ENCODE peak calls at places on chromosome 4, in ten cellular contexts. I is uterus, J is body of pancreas, T is sigmoid colon, N is ovary, M is tibial nerve, V is endothelial cell of umbilical vein, Z is adrenal gland, F is A549, B is breast epithelium. S is an unnamed sample. For H3K9me3, the result is how much of the 10 kb centered on the place peaks cover.

GRCh38 chr4:87007345-87008181 is 72.8 kb downstream of the AFF1 start:
- DNase-seq in I (peak), J (peak), T (peak), N (peak), M (peak), V (peak), Z (peak), F (no peak), B (peak), S (peak)

GRCh38 chr4:109072595-109072994 is 229.9 kb downstream of the COL25A1 start:
- DNase-seq in I (no peak), J (no peak), T (no peak), N (no peak), M (no peak), V (no peak), Z (no peak), F (no peak), B (no peak), S (no peak)

GRCh38 chr4:40702800-40703151 is 47.0 kb upstream of the NSUN7 start:
- DNase-seq in I (no peak), J (no peak), T (no peak), N (no peak), M (no peak), V (no peak), Z (no peak), F (no peak), B (no peak), S (no peak)

GRCh38 chr4:4502694-4503311 is 39.0 kb downstream of the STX18 start:
- DNase-seq in I (no peak), J (peak), T (no peak), N (no peak), M (no peak), V (peak), Z (no peak), F (no peak), B (no peak), S (no peak)

GRCh38 chr4:182973421-182974340 is 56.5 kb upstream of the DCTD start:
- DNase-seq in I (no peak), J (no peak), T (no peak), N (no peak), M (no peak), V (peak), Z (no peak), F (no peak), B (no peak), S (no peak)

GRCh38 chr4:1842993-1843448 is 12.9 kb downstream of the LETM1 start:
- DNase-seq in I (no peak), J (no peak), T (no peak), N (no peak), M (no peak), V (peak), Z (peak), F (no peak), B (no peak), S (no peak)

GRCh38 chr4:141350122-141350904 is 129.6 kb downstream of the ZNF330 start:
- DNase-seq in I (peak), J (peak), T (peak), N (no peak), M (no peak), V (peak), Z (no peak), F (peak), B (no peak), S (no peak)

GRCh38 chr4:149997881-149998421 is 80.3 kb upstream of the DCLK2 start:
- DNase-seq in I (no peak), J (peak), T (no peak), N (no peak), M (no peak), V (peak), Z (no peak), F (peak), B (peak), S (no peak)

GRCh38 chr4:244471-244870 is 60.8 kb downstream of the ZNF732 start:
- DNase-seq in I (peak), J (peak), T (peak), N (no peak), M (no peak), V (peak), Z (peak), F (no peak), B (no peak), S (peak)

GRCh38 chr4:87055340-87055739 is 120.5 kb downstream of the AFF1 start:
- DNase-seq in I (no peak), J (no peak), T (no peak), N (no peak), M (no peak), V (no peak), Z (no peak), F (no peak), B (no peak), S (no peak)

GRCh38 chr4:141501931-141502330 is 134.5 kb upstream of the IL15 start:
- DNase-seq in I (no peak), J (no peak), T (no peak), N (no peak), M (no peak), V (peak), Z (no peak), F (no peak), B (no peak), S (no peak)

GRCh38 chr4:186653973-186654372 is 69.7 kb downstream of the FAT1 start:
- DNase-seq in I (no peak), J (no peak), T (no peak), N (no peak), M (no peak), V (no peak), Z (no peak), F (no peak), B (no peak), S (no peak)

GRCh38 chr4:119598521-119598920 is 30.1 kb downstream of the PDE5A start:
- DNase-seq in I (no peak), J (no peak), T (no peak), N (no peak), M (no peak), V (no peak), Z (no peak), F (no peak), B (no peak), S (no peak)

GRCh38 chr4:89572224-89572858 is 264.6 kb downstream of the SNCA start:
- DNase-seq in I (no peak), J (no peak), T (no peak), N (no peak), M (no peak), V (peak), Z (no peak), F (no peak), B (no peak), S (no peak)

GRCh38 chr4:1812720-1813119 is 19.6 kb downstream of the FGFR3 start:
- DNase-seq in I (no peak), J (peak), T (no peak), N (no peak), M (no peak), V (no peak), Z (no peak), F (no peak), B (no peak), S (no peak)

GRCh38 chr4:92232566-92232965 is 71.2 kb upstream of the GRID2 start:
- DNase-seq in I (no peak), J (no peak), T (no peak), N (no peak), M (no peak), V (no peak), Z (no peak), F (no peak), B (no peak), S (no peak)

GRCh38 chr4:187995322-187996207 is at the start of gene ZFP42:
- DNase-seq in I (no peak), J (no peak), T (no peak), N (no peak), M (no peak), V (no peak), Z (no peak), F (no peak), B (no peak), S (no peak)

GRCh38 chr4:141458501-141458900 is 177.9 kb upstream of the IL15 start:
- DNase-seq in I (no peak), J (no peak), T (no peak), N (no peak), M (no peak), V (peak), Z (no peak), F (no peak), B (no peak), S (no peak)

GRCh38 chr4:183409956-183410355 is 34.5 kb upstream of the CDKN2AIP start:
- DNase-seq in I (no peak), J (no peak), T (peak), N (no peak), M (no peak), V (no peak), Z (no peak), F (no peak), B (no peak), S (no peak)

GRCh38 chr4:67087897-67088296 is 457.4 kb downstream of the CENPC start:
- DNase-seq in I (no peak), J (peak), T (no peak), N (no peak), M (peak), V (peak), Z (peak), F (no peak), B (no peak), S (peak)

GRCh38 chr4:18111100-18111499 is 89.5 kb upstream of the LCORL start:
- DNase-seq in I (no peak), J (no peak), T (no peak), N (no peak), M (no peak), V (peak), Z (no peak), F (no peak), B (no peak), S (no peak)

GRCh38 chr4:24497221-24497620 is 87.1 kb downstream of the DHX15 start:
- DNase-seq in I (no peak), J (no peak), T (no peak), N (no peak), M (no peak), V (no peak), Z (no peak), F (no peak), B (no peak), S (no peak)

GRCh38 chr4:7941111-7942018 is 1.7 kb upstream of the AFAP1 start:
- DNase-seq in I (no peak), J (no peak), T (peak), N (no peak), M (no peak), V (no peak), Z (no peak), F (no peak), B (peak), S (no peak)

DNA sequence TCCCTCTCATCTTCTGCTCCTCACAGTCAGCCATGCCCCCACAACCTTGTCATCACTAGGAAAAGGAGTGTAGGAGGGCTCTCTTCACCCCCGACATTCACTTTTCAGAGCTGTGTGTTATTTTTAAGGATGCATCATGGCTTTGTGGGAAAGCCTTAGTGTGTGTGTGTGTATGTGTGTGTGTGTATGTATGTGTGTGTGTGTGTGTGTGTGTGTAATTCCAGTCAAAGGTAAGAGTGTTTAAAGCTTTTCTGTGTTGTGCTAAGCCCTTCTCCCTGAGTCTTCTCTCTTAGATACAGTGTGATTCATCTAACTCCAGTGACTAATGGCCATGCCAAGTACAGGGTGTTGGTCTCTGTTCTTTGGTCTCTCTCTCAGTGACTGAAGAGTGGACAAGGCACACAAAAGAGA is 76.6 kb downstream of the CHIC2 start:
- DNase-seq in I (no peak), J (no peak), T (no peak), N (no peak), M (no peak), V (no peak), Z (no peak), F (no peak), B (no peak), S (no peak)
- TF ChIP-seq POLR2A in I (no peak), J (no peak), T (no peak), N (no peak), M (no peak), V (no peak), Z (no peak), F (no peak), B (no peak), S (no peak)

DNA sequence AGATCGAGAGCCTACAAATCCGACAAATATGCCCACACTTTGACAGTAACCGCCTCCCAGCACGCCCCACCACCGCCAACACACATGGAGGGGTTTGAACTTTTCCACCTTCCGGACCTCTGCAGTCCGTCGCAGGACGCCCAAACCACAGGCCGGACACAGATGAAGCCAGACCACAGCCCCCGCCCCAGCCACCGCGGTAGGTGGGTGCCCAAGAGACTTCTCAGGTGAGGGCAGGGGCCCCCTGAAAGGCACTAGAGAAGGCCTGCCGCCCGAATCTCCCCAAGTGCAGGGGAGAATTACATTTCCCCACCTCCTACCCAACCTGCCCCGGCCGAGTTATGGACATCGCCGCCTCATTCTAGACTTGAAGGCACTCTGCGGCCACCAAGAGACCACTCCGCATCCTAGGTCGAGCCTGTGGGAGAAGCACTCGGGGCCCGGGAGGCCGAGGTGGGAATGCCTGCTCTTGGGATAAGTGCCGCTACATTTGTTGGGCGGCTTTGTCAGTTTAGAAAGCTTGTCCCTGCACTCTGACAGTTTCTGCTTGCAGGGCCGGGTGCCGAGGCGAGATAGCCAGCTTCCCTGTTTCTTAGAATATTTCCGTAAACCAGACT is 21.5 kb downstream of the HAND2 start:
- DNase-seq in I (peak), J (no peak), T (peak), N (no peak), M (no peak), V (no peak), Z (peak), F (no peak), B (no peak), S (no peak)
- H3K4me3 ChIP-seq in I (no peak), J (no peak), T (peak), N (no peak), M (peak), V (no peak), Z (peak), F (no peak), B (no peak), S (peak)

GRCh38 chr4:30437316-30437715 is 282.9 kb upstream of the PCDH7 start:
- DNase-seq in I (no peak), J (no peak), T (no peak), N (no peak), M (no peak), V (no peak), Z (no peak), F (no peak), B (no peak), S (no peak)

DNA sequence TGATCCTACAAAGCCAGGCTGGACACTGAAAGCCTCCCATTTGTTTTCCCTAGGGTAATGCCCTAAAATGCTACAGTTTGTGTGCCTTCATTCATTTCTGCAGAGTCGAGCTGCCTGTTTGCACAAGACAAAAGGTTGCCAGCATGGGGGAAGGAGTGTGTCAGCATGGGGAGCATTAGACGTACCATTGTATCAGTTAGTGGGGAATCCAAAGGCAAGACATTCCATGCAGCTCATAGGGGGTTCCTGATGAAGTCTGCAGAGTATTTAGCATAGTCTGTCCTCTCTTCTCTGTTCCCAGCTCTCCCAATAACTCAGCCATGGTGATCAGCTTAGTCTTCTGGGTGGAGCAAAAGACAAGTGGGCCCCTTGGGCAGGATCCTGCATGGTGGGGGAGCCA is 276.9 kb upstream of the PCDH7 start:
- DNase-seq in I (no peak), J (no peak), T (no peak), N (no peak), M (no peak), V (no peak), Z (no peak), F (no peak), B (no peak), S (no peak)
- H3K9me3 ChIP-seq in I (under half), J (under half), T (under half), N (under half), M (under half), V (under half), Z (under half), F (under half), B (under half), S (under half)

GRCh38 chr4:56387023-56388001 is at the start of gene AASDH:
- DNase-seq in I (peak), J (peak), T (peak), N (peak), M (peak), V (peak), Z (peak), F (peak), B (peak), S (peak)
- TF ChIP-seq POLR2A in I (peak), J (peak), T (peak), N (peak), M (peak), V (peak), Z (peak), F (peak), B (peak), S (peak)

GRCh38 chr4:157072002-157072401 is 3.9 kb upstream of the GLRB start:
- DNase-seq in I (no peak), J (no peak), T (no peak), N (no peak), M (no peak), V (peak), Z (no peak), F (no peak), B (no peak), S (no peak)

GRCh38 chr4:157079441-157079840 is 3.5 kb downstream of the GLRB start:
- DNase-seq in I (no peak), J (no peak), T (no peak), N (no peak), M (no peak), V (peak), Z (no peak), F (no peak), B (no peak), S (no peak)

GRCh38 chr4:157075401-157075800 is 549 bp upstream of the GLRB start:
- DNase-seq in I (no peak), J (no peak), T (no peak), N (no peak), M (no peak), V (no peak), Z (no peak), F (no peak), B (no peak), S (no peak)

GRCh38 chr4:157076578-157076947 is 613 bp downstream of the GLRB start:
- DNase-seq in I (peak), J (peak), T (peak), N (peak), M (no peak), V (peak), Z (no peak), F (peak), B (no peak), S (no peak)

GRCh38 chr4:157075811-157076577 is at the start of gene GLRB:
- DNase-seq in I (peak), J (peak), T (peak), N (peak), M (no peak), V (peak), Z (peak), F (peak), B (no peak), S (peak)
- H3K4me3 ChIP-seq in I (peak), J (peak), T (peak), N (peak), M (peak), V (peak), Z (peak), F (peak), B (peak), S (peak)

GRCh38 chr4:154222875-154223274 is 268.7 kb downstream of the DCHS2 start:
- DNase-seq in I (no peak), J (no peak), T (no peak), N (no peak), M (no peak), V (no peak), Z (no peak), F (no peak), B (no peak), S (no peak)
- H3K9me3 ChIP-seq in I (under half), J (under half), T (under half), N (under half), M (under half), V (under half), Z (under half), F (under half), B (under half), S (under half)

GRCh38 chr4:185395956-185396723 is 416 bp upstream of the LRP2BP start:
- DNase-seq in I (peak), J (peak), T (peak), N (peak), M (peak), V (peak), Z (peak), F (peak), B (peak), S (peak)
- TF ChIP-seq POLR2A in I (peak), J (peak), T (peak), N (peak), M (peak), V (peak), Z (peak), F (peak), B (peak), S (no peak)

DNA sequence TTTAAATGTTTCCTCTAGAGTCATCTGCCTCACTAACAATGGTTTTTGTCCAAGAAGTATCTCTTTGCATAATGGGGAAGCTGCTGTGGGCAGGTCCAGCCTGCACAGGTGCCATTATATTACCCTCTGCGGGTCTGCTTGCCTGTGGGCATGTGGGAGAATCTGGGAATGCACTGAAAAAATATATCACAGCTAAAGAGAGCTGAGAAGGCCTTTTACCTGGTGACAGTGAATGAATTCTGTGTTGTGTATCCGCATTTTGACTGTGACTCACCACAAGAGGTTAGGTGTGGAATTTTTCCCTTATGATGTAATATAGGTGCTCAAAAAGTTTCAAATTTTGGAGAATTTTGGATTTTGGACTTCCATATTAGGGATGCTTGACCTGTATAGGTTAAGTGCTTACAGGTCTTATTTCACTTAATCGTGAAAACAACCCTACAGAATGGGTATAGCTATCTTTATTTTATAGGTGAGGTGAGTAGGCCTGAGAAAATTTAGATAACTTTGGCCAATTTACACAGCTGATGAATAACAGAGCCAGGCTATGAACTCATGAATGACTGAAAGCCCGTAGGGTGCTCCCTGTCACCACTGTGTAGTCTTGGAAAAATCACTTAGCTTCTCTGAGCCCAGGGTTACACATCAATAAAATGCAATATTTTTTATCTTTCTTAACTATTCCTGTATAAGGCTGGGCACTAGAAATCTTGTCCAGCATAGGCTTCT is 198.0 kb upstream of the EPHA5 start:
- DNase-seq in I (no peak), J (no peak), T (no peak), N (no peak), M (no peak), V (no peak), Z (no peak), F (no peak), B (no peak), S (no peak)
- H3K4me3 ChIP-seq in I (no peak), J (no peak), T (no peak), N (no peak), M (no peak), V (no peak), Z (no peak), F (no peak), B (no peak), S (no peak)

GRCh38 chr4:133151301-133151680 is 2.2 kb downstream of the PCDH10 start:
- DNase-seq in I (no peak), J (no peak), T (peak), N (peak), M (no peak), V (peak), Z (peak), F (no peak), B (no peak), S (no peak)
- H3K9me3 ChIP-seq in I (under half), J (under half), T (under half), N (under half), M (under half), V (under half), Z (under half), F (under half), B (under half), S (under half)

S was measured in heart left ventricle.